ENCODE peak calls at places on chromosomes 11 and 22, in ten cellular contexts. P is fibroblast of mammary gland, M is mucosa of descending colon, R is IMR-90, C is fibroblast of lung, L is gastrocnemius medialis, K is upper lobe of right lung, U is heart left ventricle, A is epithelial cell of esophagus, J is AG09309. Z is an unnamed sample.

GRCh38 chr11:15920856-15921629 is 435.3 kb downstream of the SOX6 start:
- DNase-seq in R (peak; percentile 8), M (no peak), A (peak; percentile 68), U (no peak), C (no peak), P (no peak), J (no peak), L (no peak), K (peak; percentile 61), Z (no peak)

GRCh38 chr11:82458777-82459176 is 274.9 kb downstream of the FAM181B start:
- DNase-seq in M (no peak), U (no peak), R (no peak), K (no peak), A (no peak), L (no peak), J (no peak), C (no peak), P (no peak), Z (no peak)

GRCh38 chr11:114257621-114258558 is 38.3 kb upstream of the NNMT start:
- DNase-seq in L (peak; percentile 84), U (peak; percentile 74), J (no peak), M (no peak), A (no peak), K (peak; percentile 74), C (peak; percentile 89), P (peak; percentile 84), R (no peak), Z (no peak)

GRCh38 chr11:130434521-130435223 is 6.3 kb upstream of the ADAMTS8 start:
- DNase-seq in P (peak; percentile 84), A (peak; percentile 84), L (peak; percentile 63), M (peak; percentile 64), J (no peak), R (peak; percentile 82), C (peak; percentile 87), U (peak; percentile 77), K (peak; percentile 78), Z (no peak)

GRCh38 chr11:114846040-114846791 is 167.9 kb downstream of the NXPE2 start:
- DNase-seq in P (no peak), C (peak; percentile 8), L (peak; percentile 80), R (no peak), M (no peak), U (peak; percentile 82), J (no peak), A (no peak), K (no peak), Z (no peak)

GRCh38 chr11:127493330-127493729 is 492.8 kb upstream of the KIRREL3 start:
- DNase-seq in M (no peak), U (no peak), C (peak; percentile 3), L (no peak), K (no peak), A (peak; percentile 22), J (no peak), P (no peak), R (peak; percentile 19), Z (no peak)

GRCh38 chr11:129888451-129888850 is 6.9 kb downstream of the NFRKB start:
- DNase-seq in R (no peak), U (no peak), L (no peak), M (no peak), C (no peak), K (no peak), J (no peak), P (no peak), A (no peak), Z (no peak)

GRCh38 chr11:79013509-79013908 is 427.3 kb downstream of the TENM4 start:
- DNase-seq in U (no peak), L (no peak), J (no peak), R (peak; percentile 50), A (peak; percentile 73), M (no peak), P (peak; percentile 62), C (peak; percentile 19), K (no peak), Z (no peak)

GRCh38 chr11:62400760-62401159 is 18.1 kb upstream of the SCGB1A1 start:
- DNase-seq in K (peak; percentile 72), P (peak; percentile 88), J (peak; percentile 46), C (peak; percentile 90), L (peak; percentile 80), M (peak; percentile 72), R (peak; percentile 74), A (no peak), U (peak; percentile 91), Z (peak; percentile 36)

GRCh38 chr11:2194877-2195755 is 23.5 kb upstream of the TH start:
- DNase-seq in L (no peak), R (peak; percentile 6), A (peak; percentile 36), M (peak; percentile 65), C (peak; percentile 28), P (peak; percentile 4), J (no peak), K (no peak), U (peak; percentile 51), Z (no peak)

GRCh38 chr11:82012276-82012675 is 721.4 kb downstream of the FAM181B start:
- DNase-seq in K (no peak), U (no peak), A (no peak), M (no peak), J (no peak), R (no peak), C (no peak), L (no peak), P (no peak), Z (no peak)

GRCh38 chr11:28822596-28822995 is 714.4 kb downstream of the METTL15 start:
- DNase-seq in M (no peak), J (no peak), K (no peak), U (no peak), P (no peak), L (no peak), A (peak; percentile 61), R (peak; percentile 17), C (no peak), Z (no peak)

GRCh38 chr11:57335343-57336110 is at the start of gene SSRP1:
- DNase-seq in P (peak; percentile 81), C (peak; percentile 87), J (no peak), L (peak; percentile 87), U (peak; percentile 93), R (peak; percentile 83), M (peak; percentile 91), K (peak; percentile 94), A (peak; percentile 85), Z (no peak)

GRCh38 chr11:60502221-60502775 is 9.7 kb downstream of the MS4A12 start:
- DNase-seq in P (no peak), M (no peak), J (no peak), C (no peak), R (no peak), A (no peak), K (no peak), U (no peak), L (no peak), Z (no peak)

GRCh38 chr22:30605449-30606110 is 1.4 kb upstream of the TCN2 start:
- DNase-seq in C (peak; percentile 57), J (no peak), K (no peak), U (peak; percentile 48), A (peak; percentile 53), L (peak; percentile 26), P (peak; percentile 59), M (peak; percentile 75), R (peak; percentile 25), Z (no peak)
- H3K4me3 ChIP-seq in C (no peak overlapping the region), J (no peak overlapping the region), K (peak overlapping the region; percentile 75), U (peak overlapping the region; percentile 48), A (no peak overlapping the region), L (peak overlapping the region; percentile 68), P (no peak overlapping the region), M (no peak overlapping the region), R (no peak overlapping the region), Z (no peak overlapping the region)

GRCh38 chr11:121571466-121571865 is 118.7 kb upstream of the SORL1-AS1 start:
- DNase-seq in L (no peak), R (no peak), M (no peak), C (no peak), K (no peak), A (no peak), U (no peak), J (no peak), P (no peak), Z (no peak)
- TF ChIP-seq CTCF in L (no peak), R (no peak), M (no peak), C (no peak), K (no peak), A (no peak), U (no peak), J (no peak), P (no peak), Z (no peak)

GRCh38 chr22:24428751-24429410 is 1.5 kb downstream of the ADORA2A start:
- DNase-seq in R (no peak), A (no peak), K (no peak), C (no peak), L (no peak), U (peak; percentile 27), P (no peak), M (peak; percentile 21), J (no peak), Z (no peak)
- H3K4me3 ChIP-seq in R (no peak overlapping the region), A (no peak overlapping the region), K (peak overlapping the region; percentile 31), C (no peak overlapping the region), L (no peak overlapping the region), U (no peak overlapping the region), P (no peak overlapping the region), M (no peak overlapping the region), J (no peak overlapping the region), Z (no peak overlapping the region)

GRCh38 chr22:19108807-19109197 is 13.4 kb downstream of the DGCR2 start:
- DNase-seq in C (no peak), U (no peak), L (no peak), K (no peak), R (no peak), J (no peak), M (no peak), A (peak; percentile 74), P (no peak), Z (no peak)
- TF ChIP-seq CTCF in C (no peak), U (no peak), L (no peak), K (no peak), R (no peak), J (no peak), M (no peak), A (no peak), P (no peak), Z (no peak)